ENCODE peak calls at places on chromosomes 1 and 21, in four cellular contexts. N is HCT116, F is K562, Q is HepG2. S is an unnamed sample.

GRCh38 chr1:25469177-25469576 is 38.5 kb downstream of the MACO1 start:
- DNase-seq in N (no peak), Q (no peak), F (no peak), S (no peak)

GRCh38 chr1:92804721-92805169 is 19.8 kb upstream of the EVI5 start:
- DNase-seq in F (peak), N (peak), Q (peak), S (no peak)

GRCh38 chr1:183918589-183918988 is 113.7 kb downstream of the RGL1 start:
- DNase-seq in Q (no peak), N (no peak), F (no peak), S (no peak)

GRCh38 chr1:24966724-24967346 is 36.8 kb upstream of the RUNX3 start:
- DNase-seq in Q (no peak), N (peak), F (peak), S (no peak)

GRCh38 chr21:27804515-27804914 is 837.6 kb upstream of the ADAMTS5 start:
- DNase-seq in F (no peak), Q (no peak), N (no peak), S (no peak)

GRCh38 chr1:181896824-181897223 is 164.7 kb downstream of the ZNF648 start:
- DNase-seq in F (no peak), Q (no peak), N (no peak), S (no peak)

GRCh38 chr1:37158113-37158749 is 123.9 kb upstream of the GRIK3 start:
- DNase-seq in F (no peak), Q (no peak), N (no peak), S (no peak)

GRCh38 chr1:78004719-78005346 is at the start of gene DNAJB4:
- DNase-seq in N (peak), Q (peak), F (peak), S (peak)

GRCh38 chr1:205538211-205538840 is 33.9 kb downstream of the CDK18 start:
- DNase-seq in F (no peak), Q (no peak), N (no peak), S (no peak)

GRCh38 chr1:84756455-84757082 is 66.3 kb upstream of the SSX2IP start:
- DNase-seq in F (no peak), N (no peak), Q (no peak), S (no peak)

GRCh38 chr21:28614816-28615215 is 377.9 kb downstream of the LTN1 start:
- DNase-seq in N (no peak), F (no peak), Q (no peak), S (no peak)

GRCh38 chr21:41316641-41317392 is at the start of gene FAM3B:
- DNase-seq in N (no peak), F (no peak), Q (no peak), S (no peak)

GRCh38 chr1:209095627-209096595 is 487.6 kb upstream of the CAMK1G start:
- DNase-seq in F (no peak), Q (no peak), N (no peak), S (no peak)

GRCh38 chr1:230262867-230263572 is 163.1 kb downstream of the PGBD5 start:
- DNase-seq in F (peak), Q (no peak), N (no peak), S (no peak)

GRCh38 chr1:36906555-36906954 is 127.8 kb downstream of the GRIK3 start:
- DNase-seq in N (no peak), F (no peak), Q (no peak), S (no peak)

GRCh38 chr1:117364240-117364639 is 3.0 kb upstream of the MAN1A2 start:
- DNase-seq in F (no peak), N (no peak), Q (no peak), S (no peak)

GRCh38 chr1:46477153-46477929 is 12.3 kb upstream of the DMBX1 start:
- DNase-seq in Q (peak), N (peak), F (peak), S (peak)

GRCh38 chr21:27590271-27590670 is 623.4 kb upstream of the ADAMTS5 start:
- DNase-seq in N (no peak), Q (no peak), F (no peak), S (no peak)

GRCh38 chr1:60234761-60235160 is 161.2 kb upstream of the C1orf87 start:
- DNase-seq in Q (no peak), N (no peak), F (no peak), S (no peak)

GRCh38 chr1:235720544-235720943 is 71.0 kb upstream of the GNG4 start:
- DNase-seq in Q (no peak), F (no peak), N (no peak), S (no peak)
- H3K27ac ChIP-seq in Q (no peak), F (no peak), N (no peak), S (no peak)

DNA sequence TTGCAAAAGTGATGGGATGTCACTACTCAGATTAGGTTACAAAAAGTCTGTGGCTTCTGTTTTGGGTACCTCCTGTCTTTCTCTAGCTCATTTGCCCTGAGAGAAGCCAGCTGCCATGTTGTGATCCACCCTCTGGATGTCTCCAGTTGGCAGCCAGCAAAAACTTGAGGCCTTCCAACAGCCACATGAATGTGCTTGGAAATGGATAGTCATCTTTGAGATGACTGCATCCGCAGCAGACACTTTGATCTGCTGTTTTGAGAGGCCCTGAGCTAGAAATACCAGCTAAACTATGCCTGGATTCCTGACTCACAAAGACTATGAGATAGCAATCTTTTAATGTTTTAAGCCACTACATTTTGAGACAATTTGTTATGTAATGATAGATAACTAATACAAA is 195.9 kb upstream of the FGGY start:
- DNase-seq in N (no peak), F (no peak), Q (peak), S (no peak)
- TF ChIP-seq CTCF in N (no peak), F (no peak), Q (no peak), S (no peak)

GRCh38 chr1:43796111-43796581 is 88.8 kb downstream of the ST3GAL3 start:
- DNase-seq in N (no peak), Q (no peak), F (no peak), S (no peak)
- TF ChIP-seq TCF7L2 in N (no peak), Q (no peak), F (no peak), S (no peak)

DNA sequence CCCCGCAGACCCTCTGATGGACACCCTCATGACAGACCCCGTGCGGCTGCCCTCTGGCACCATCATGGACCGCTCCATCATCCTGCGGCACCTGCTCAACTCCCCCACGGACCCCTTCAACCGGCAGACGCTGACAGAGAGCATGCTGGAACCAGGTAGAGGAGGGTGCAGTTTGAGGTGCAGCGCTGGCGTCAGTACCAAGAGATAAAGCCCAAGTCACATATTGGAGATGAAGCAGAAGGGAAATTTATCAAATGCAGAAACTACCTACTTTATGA is 31.0 kb upstream of the KIF1B start:
- DNase-seq in N (no peak), F (no peak), Q (no peak), S (no peak)
- H3K27ac ChIP-seq in N (no peak), F (no peak), Q (no peak), S (no peak)

GRCh38 chr1:203463469-203464062 is 12.0 kb upstream of the PRELP start:
- DNase-seq in N (no peak), F (no peak), Q (no peak), S (no peak)
- TF ChIP-seq CTCF in N (no peak), F (no peak), Q (no peak), S (no peak)

DNA sequence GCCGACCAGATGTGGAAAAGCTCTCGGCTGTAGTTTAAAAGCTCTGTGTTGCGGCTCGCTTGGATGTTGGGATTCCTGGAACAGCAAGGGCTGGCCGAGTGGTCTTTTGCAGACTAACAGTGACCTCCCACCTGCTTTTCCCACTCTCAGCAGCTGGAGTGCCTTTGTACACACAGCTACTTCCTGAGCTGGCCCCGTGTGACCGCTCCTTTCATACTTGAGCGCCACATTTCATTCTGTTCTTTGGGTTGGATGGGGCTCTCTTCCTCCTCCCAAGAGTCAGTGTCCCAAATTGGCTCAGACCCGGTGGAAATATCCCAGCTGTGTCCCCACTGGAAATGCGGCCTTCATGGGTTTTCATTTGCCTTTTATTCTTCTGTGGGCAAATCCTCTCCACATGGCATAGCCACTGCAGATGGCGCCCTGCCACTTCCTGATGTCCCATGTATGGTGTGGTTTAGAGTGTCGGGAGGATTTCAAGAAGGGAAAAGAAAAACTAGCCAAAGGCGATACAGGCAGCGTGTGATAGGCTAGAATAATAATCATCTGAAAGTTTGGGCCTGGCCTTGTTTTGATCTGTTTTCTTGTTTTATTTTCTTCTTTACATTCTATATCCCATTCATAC is 123.5 kb downstream of the PEX14 start:
- DNase-seq in Q (no peak), F (no peak), N (no peak), S (no peak)
- TF ChIP-seq TCF7L2 in Q (no peak), F (no peak), N (no peak), S (no peak)

GRCh38 chr1:23798662-23799142 is 1.9 kb downstream of the GALE start:
- DNase-seq in N (no peak), Q (no peak), F (peak), S (no peak)
- H3K27ac ChIP-seq in N (peak), Q (peak), F (peak), S (peak)

GRCh38 chr1:23357112-23357908 is 12.3 kb downstream of the ZNF436 start:
- DNase-seq in Q (no peak), N (no peak), F (no peak), S (no peak)

GRCh38 chr1:23358310-23358709 is 11.3 kb downstream of the ZNF436 start:
- DNase-seq in Q (no peak), F (no peak), N (no peak), S (no peak)

GRCh38 chr1:23352096-23352695 is 8.1 kb upstream of the HNRNPR start:
- DNase-seq in F (no peak), N (no peak), Q (no peak), S (no peak)

GRCh38 chr1:23356451-23356850 is 12.4 kb upstream of the HNRNPR start:
- DNase-seq in F (no peak), Q (no peak), N (no peak), S (no peak)

GRCh38 chr1:23354260-23354659 is 10.2 kb upstream of the HNRNPR start:
- DNase-seq in Q (peak), F (no peak), N (no peak), S (no peak)
- TF ChIP-seq CTCF in Q (peak), F (no peak), N (no peak), S (no peak)

GRCh38 chr1:228243093-228243492 is 35.2 kb downstream of the OBSCN start:
- DNase-seq in F (no peak), Q (no peak), N (no peak), S (no peak)

GRCh38 chr1:228241259-228241658 is 33.4 kb downstream of the OBSCN start:
- DNase-seq in Q (no peak), N (no peak), F (no peak), S (no peak)

GRCh38 chr1:228246216-228246900 is 38.5 kb downstream of the OBSCN start:
- DNase-seq in N (no peak), F (no peak), Q (no peak), S (no peak)

GRCh38 chr1:228242313-228242864 is 34.5 kb downstream of the OBSCN start:
- DNase-seq in N (no peak), F (no peak), Q (no peak), S (no peak)

GRCh38 chr1:228245111-228245510 is 37.3 kb downstream of the OBSCN start:
- DNase-seq in Q (no peak), N (no peak), F (no peak), S (no peak)
- TF ChIP-seq TCF7L2 in Q (no peak), N (no peak), F (no peak), S (no peak)